ENCODE peak calls at places on chromosomes 2 and 18, in ten cellular contexts. W is AG08395, Q is sciatic nerve, S is Calu3, K is ELR, B is Caco-2, V is kidney, I is NCI-H1417, X is NCI-H524, N is Right ventricle myocardium superior. U is an unnamed sample.

GRCh38 chr18:62357079-62357719 is 32.1 kb downstream of the TNFRSF11A start:
- DNase-seq in S (no peak), K (no peak), X (no peak), I (no peak), N (no peak), B (no peak), V (no peak), W (no peak), Q (no peak), U (no peak)

GRCh38 chr2:102724553-102724952 is 37.3 kb upstream of the TMEM182 start:
- DNase-seq in X (no peak), W (no peak), S (no peak), K (no peak), Q (no peak), N (no peak), B (no peak), I (no peak), V (no peak), U (no peak)

GRCh38 chr18:69590150-69590549 is 189.5 kb downstream of the DOK6 start:
- DNase-seq in W (no peak), K (no peak), S (no peak), N (no peak), Q (no peak), V (no peak), X (no peak), B (no peak), I (no peak), U (no peak)

GRCh38 chr2:146415291-146415690 is 1429.5 kb upstream of the ACVR2A start:
- DNase-seq in X (no peak), V (no peak), B (no peak), Q (no peak), W (no peak), N (no peak), K (no peak), I (peak), S (no peak), U (no peak)

GRCh38 chr18:49359732-49360444 is 100.6 kb downstream of the DYM start:
- DNase-seq in K (peak), I (no peak), W (peak), S (no peak), X (no peak), Q (no peak), B (no peak), V (peak), N (no peak), U (no peak)

GRCh38 chr18:13932285-13933025 is 17.1 kb upstream of the MC2R start:
- DNase-seq in B (no peak), S (no peak), Q (no peak), W (no peak), N (no peak), I (no peak), V (no peak), K (no peak), X (no peak), U (no peak)

GRCh38 chr18:37396981-37397720 is 168.4 kb downstream of the CELF4 start:
- DNase-seq in X (no peak), W (no peak), Q (no peak), I (no peak), K (no peak), V (peak), B (no peak), N (no peak), S (no peak), U (peak)

GRCh38 chr2:55842009-55842408 is 81.6 kb downstream of the EFEMP1 start:
- DNase-seq in K (peak), N (no peak), X (no peak), Q (no peak), S (no peak), W (peak), V (no peak), B (no peak), I (no peak), U (no peak)

GRCh38 chr2:196696423-196697073 is 57.0 kb downstream of the CCDC150 start:
- DNase-seq in W (peak), S (peak), K (peak), X (no peak), N (no peak), B (no peak), V (no peak), Q (no peak), I (peak), U (no peak)

GRCh38 chr2:100012575-100012974 is 129.8 kb downstream of the AFF3 start:
- DNase-seq in Q (no peak), B (no peak), X (no peak), K (peak), V (no peak), W (no peak), S (no peak), I (no peak), N (no peak), U (no peak)

GRCh38 chr18:65750421-65751144 is at the start of gene CDH7:
- DNase-seq in V (peak), K (no peak), S (no peak), I (peak), N (peak), W (no peak), Q (peak), B (no peak), X (peak), U (peak)

GRCh38 chr18:34789768-34790344 is 79.8 kb downstream of the DTNA start:
- DNase-seq in S (no peak), Q (no peak), B (no peak), I (no peak), N (no peak), K (peak), V (no peak), X (no peak), W (no peak), U (no peak)

GRCh38 chr18:3511980-3512379 is 62.0 kb downstream of the TGIF1 start:
- DNase-seq in S (peak), Q (no peak), K (peak), B (no peak), V (no peak), W (peak), X (no peak), N (no peak), I (no peak), U (no peak)

GRCh38 chr2:169509230-169509917 is at the start of gene KLHL41:
- DNase-seq in Q (no peak), I (no peak), B (no peak), X (no peak), K (peak), W (peak), V (no peak), S (no peak), N (no peak), U (no peak)

GRCh38 chr2:169462896-169463695 is 16.2 kb upstream of the BBS5 start:
- DNase-seq in Q (no peak), V (no peak), B (no peak), K (peak), I (no peak), W (peak), S (no peak), X (no peak), N (no peak), U (no peak)

GRCh38 chr2:61658841-61659780 is 121.0 kb upstream of the XPO1 start:
- DNase-seq in S (peak), V (no peak), N (no peak), K (peak), X (peak), I (peak), W (peak), Q (no peak), B (no peak), U (no peak)

GRCh38 chr2:56185101-56185581 is 1.4 kb downstream of the CCDC85A start:
- DNase-seq in V (no peak), S (peak), B (no peak), X (peak), K (peak), N (peak), W (peak), Q (no peak), I (peak), U (peak)

GRCh38 chr18:42860011-42860410 is 255.5 kb downstream of the RIT2 start:
- DNase-seq in K (no peak), S (peak), I (no peak), W (no peak), B (no peak), Q (no peak), V (no peak), X (no peak), N (no peak), U (no peak)

GRCh38 chr2:17317439-17317976 is 200.7 kb downstream of the RAD51AP2 start:
- DNase-seq in K (no peak), X (no peak), W (no peak), N (no peak), I (no peak), V (no peak), S (no peak), Q (no peak), B (no peak), U (peak)

GRCh38 chr2:226077031-226077430 is 677.5 kb downstream of the NYAP2 start:
- DNase-seq in I (no peak), N (no peak), S (no peak), X (no peak), Q (no peak), B (no peak), K (peak), V (no peak), W (peak), U (no peak)

GRCh38 chr2:14257801-14258507 is 374.6 kb upstream of the LRATD1 start:
- DNase-seq in N (no peak), V (no peak), I (no peak), X (no peak), S (no peak), W (no peak), K (peak), B (no peak), Q (no peak), U (no peak)

GRCh38 chr18:13688191-13689136 is 37.9 kb downstream of the FAM210A start:
- DNase-seq in I (no peak), W (no peak), N (peak), V (no peak), K (no peak), Q (no peak), B (no peak), X (no peak), S (no peak), U (no peak)

GRCh38 chr2:102915128-102915527 is 153.3 kb downstream of the TMEM182 start:
- DNase-seq in X (no peak), B (no peak), I (no peak), Q (no peak), V (no peak), W (peak), K (peak), S (no peak), N (no peak), U (no peak)

GRCh38 chr2:160918909-160919503 is 241.2 kb upstream of the TANK start:
- DNase-seq in X (no peak), I (no peak), B (peak), V (peak), W (peak), Q (peak), S (peak), N (peak), K (peak), U (peak)

GRCh38 chr2:21930224-21930623 is 806.5 kb downstream of the TDRD15 start:
- DNase-seq in B (no peak), I (no peak), K (no peak), S (no peak), Q (no peak), W (no peak), V (no peak), N (no peak), X (no peak), U (no peak)

GRCh38 chr2:200397785-200398184 is 91.3 kb downstream of the SPATS2L start:
- DNase-seq in K (peak), N (no peak), S (no peak), V (no peak), W (peak), Q (no peak), X (no peak), I (no peak), B (no peak), U (no peak)

GRCh38 chr18:75694292-75694691 is 266.8 kb upstream of the SMIM21 start:
- DNase-seq in N (no peak), W (no peak), S (no peak), V (no peak), I (peak), B (no peak), K (no peak), X (no peak), Q (no peak), U (no peak)

GRCh38 chr2:44429034-44429433 is 67.3 kb downstream of the CAMKMT start:
- DNase-seq in W (no peak), K (peak), N (no peak), Q (no peak), B (no peak), V (no peak), S (no peak), X (no peak), I (no peak), U (no peak)

GRCh38 chr2:173831312-173832229 is 133.6 kb downstream of the SP3 start:
- DNase-seq in X (no peak), I (no peak), K (peak), W (peak), N (peak), V (peak), Q (peak), B (no peak), S (no peak), U (no peak)

GRCh38 chr2:176599796-176600485 is 330.7 kb downstream of the MTX2 start:
- DNase-seq in X (peak), N (no peak), Q (no peak), S (no peak), W (no peak), V (no peak), K (no peak), I (no peak), B (no peak), U (no peak)

GRCh38 chr2:135473567-135473966 is 57.5 kb downstream of the ZRANB3 start:
- DNase-seq in K (peak), Q (no peak), S (peak), B (no peak), N (no peak), I (no peak), X (no peak), V (no peak), W (peak), U (peak)

GRCh38 chr2:19216676-19217075 is 141.7 kb downstream of the OSR1 start:
- DNase-seq in Q (no peak), W (no peak), I (no peak), B (no peak), X (no peak), K (no peak), S (no peak), N (no peak), V (no peak), U (no peak)